ENCODE peak calls at places on chromosomes 11 and 22, in four cellular contexts. L is heart left ventricle, Q is body of pancreas, O is right lobe of liver. G is an unnamed sample.

GRCh38 chr22:48579035-48579914 is 1248.4 kb downstream of the BRD1 start:
- DNase-seq in L (peak), Q (no peak), O (no peak), G (no peak)

GRCh38 chr11:75574698-75575265 is 12.7 kb downstream of the SERPINH1 start:
- DNase-seq in L (no peak), Q (no peak), O (no peak), G (no peak)

GRCh38 chr11:44766112-44766971 is 39.6 kb downstream of the TSPAN18 start:
- DNase-seq in L (peak), Q (peak), O (peak), G (no peak)

GRCh38 chr11:83801799-83802198 is 515.6 kb upstream of the CCDC90B start:
- DNase-seq in L (no peak), Q (no peak), O (no peak), G (no peak)

GRCh38 chr22:30890689-30891442 is 77.7 kb downstream of the MORC2 start:
- DNase-seq in L (no peak), Q (peak), O (peak), G (peak)

GRCh38 chr22:29314537-29315285 is 786 bp downstream of the RASL10A start:
- DNase-seq in L (peak), Q (no peak), O (peak), G (no peak)

GRCh38 chr11:80082386-80082785 is 641.6 kb upstream of the TENM4 start:
- DNase-seq in L (no peak), Q (no peak), O (no peak), G (no peak)

GRCh38 chr11:416757-417621 is 2.2 kb upstream of the SIGIRR start:
- DNase-seq in L (peak), Q (peak), O (no peak), G (peak)

GRCh38 chr22:30238136-30238535 is 8.4 kb downstream of the LIF start:
- DNase-seq in L (no peak), Q (no peak), O (no peak), G (no peak)

GRCh38 chr11:128302425-128303186 is 284.8 kb downstream of the ETS1 start:
- DNase-seq in L (no peak), Q (no peak), O (no peak), G (peak)

GRCh38 chr11:62556102-62556871 is 9.7 kb upstream of the AHNAK start:
- DNase-seq in L (peak), Q (peak), O (no peak), G (peak)

GRCh38 chr11:132022718-132023117 is 652.3 kb downstream of the NTM start:
- DNase-seq in L (no peak), Q (no peak), O (no peak), G (no peak)

GRCh38 chr11:102927624-102927990 is 27.9 kb downstream of the MMP13 start:
- DNase-seq in L (no peak), Q (no peak), O (no peak), G (no peak)

GRCh38 chr22:37231406-37232139 is 12.5 kb downstream of the RAC2 start:
- DNase-seq in L (no peak), Q (no peak), O (no peak), G (peak)

GRCh38 chr11:82864268-82864667 is 36.0 kb downstream of the PRCP start:
- DNase-seq in L (peak), Q (peak), O (peak), G (peak)

GRCh38 chr11:68008381-68009337 is 1.5 kb upstream of the ALDH3B1 start:
- DNase-seq in L (peak), Q (peak), O (peak), G (peak)

GRCh38 chr11:65425105-65425970 is 2.7 kb downstream of the NEAT1 start:
- DNase-seq in L (no peak), Q (peak), O (peak), G (peak)

GRCh38 chr11:17263803-17264202 is 12.7 kb upstream of the NUCB2 start:
- DNase-seq in L (no peak), Q (no peak), O (no peak), G (no peak)

GRCh38 chr22:32622004-32622761 is 147.6 kb downstream of the FBXO7 start:
- DNase-seq in L (peak), Q (no peak), O (no peak), G (no peak)

GRCh38 chr11:86639172-86639571 is 33.2 kb downstream of the ME3 start:
- DNase-seq in L (no peak), Q (no peak), O (no peak), G (no peak)

GRCh38 chr11:17551347-17552040 is 4.4 kb downstream of the OTOG start:
- DNase-seq in L (no peak), Q (no peak), O (no peak), G (no peak)

GRCh38 chr11:63020671-63021255 is 5.1 kb upstream of the SLC22A8 start:
- DNase-seq in L (no peak), Q (no peak), O (no peak), G (no peak)

GRCh38 chr11:126348806-126349582 is 6.5 kb upstream of the ST3GAL4 start:
- DNase-seq in L (peak), Q (no peak), O (no peak), G (no peak)

GRCh38 chr11:69400140-69400539 is 81.3 kb upstream of the LINC01488 start:
- DNase-seq in L (no peak), Q (no peak), O (no peak), G (no peak)

GRCh38 chr22:39170825-39171622 is 18.5 kb upstream of the CBX7 start:
- DNase-seq in L (peak), Q (peak), O (peak), G (peak)

GRCh38 chr11:57180964-57181363 is 789 bp upstream of the LRRC55 start:
- DNase-seq in L (no peak), Q (no peak), O (no peak), G (no peak)

GRCh38 chr11:93906486-93906885 is 56.1 kb upstream of the VSTM5 start:
- DNase-seq in L (no peak), Q (no peak), O (no peak), G (no peak)

DNA sequence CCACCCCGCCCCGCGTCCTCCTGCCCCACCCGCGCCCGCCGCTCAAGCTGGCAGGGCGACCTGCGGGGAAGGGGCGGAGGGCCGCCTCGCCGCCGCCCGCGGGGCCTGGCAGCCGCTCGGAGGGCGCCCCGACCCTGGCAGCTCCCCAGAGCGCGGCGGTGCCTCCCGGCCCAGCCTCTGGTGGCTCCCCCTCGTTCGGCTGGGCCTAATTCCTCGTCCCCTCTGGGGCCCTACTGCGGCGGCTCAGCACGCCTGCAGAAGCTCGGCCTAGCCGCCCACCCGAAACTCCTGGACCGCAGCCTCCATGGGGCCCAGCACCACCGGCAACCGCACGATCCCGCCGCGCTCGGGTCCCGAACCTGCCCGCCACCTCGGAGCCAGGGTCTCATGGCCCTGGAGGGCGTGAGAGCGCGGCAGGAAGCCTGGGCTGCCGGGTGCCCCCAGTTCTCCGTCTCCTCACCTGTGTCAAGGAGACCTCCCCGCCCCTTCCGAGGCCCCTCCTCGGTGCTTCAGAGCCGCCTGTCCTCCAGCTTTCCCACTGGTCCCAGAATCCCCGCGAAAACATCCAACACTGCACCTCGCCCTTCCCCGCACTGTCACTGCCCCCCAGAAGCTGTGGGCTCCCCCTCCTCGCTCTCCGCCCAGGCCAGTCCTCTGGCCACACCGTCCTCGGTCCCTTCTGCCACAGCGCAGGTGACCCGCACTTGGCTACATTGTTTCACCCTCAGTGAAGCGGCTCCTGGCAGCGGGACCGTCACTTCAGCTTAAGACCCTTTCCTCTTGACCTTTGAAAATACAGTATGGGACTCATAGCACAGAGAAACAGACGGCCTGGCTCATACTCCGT is 613 bp upstream of the GSC2 start:
- DNase-seq in L (no peak), Q (no peak), O (no peak), G (no peak)
- TF ChIP-seq POLR2A in L (no peak), Q (no peak), O (no peak), G (no peak)

DNA sequence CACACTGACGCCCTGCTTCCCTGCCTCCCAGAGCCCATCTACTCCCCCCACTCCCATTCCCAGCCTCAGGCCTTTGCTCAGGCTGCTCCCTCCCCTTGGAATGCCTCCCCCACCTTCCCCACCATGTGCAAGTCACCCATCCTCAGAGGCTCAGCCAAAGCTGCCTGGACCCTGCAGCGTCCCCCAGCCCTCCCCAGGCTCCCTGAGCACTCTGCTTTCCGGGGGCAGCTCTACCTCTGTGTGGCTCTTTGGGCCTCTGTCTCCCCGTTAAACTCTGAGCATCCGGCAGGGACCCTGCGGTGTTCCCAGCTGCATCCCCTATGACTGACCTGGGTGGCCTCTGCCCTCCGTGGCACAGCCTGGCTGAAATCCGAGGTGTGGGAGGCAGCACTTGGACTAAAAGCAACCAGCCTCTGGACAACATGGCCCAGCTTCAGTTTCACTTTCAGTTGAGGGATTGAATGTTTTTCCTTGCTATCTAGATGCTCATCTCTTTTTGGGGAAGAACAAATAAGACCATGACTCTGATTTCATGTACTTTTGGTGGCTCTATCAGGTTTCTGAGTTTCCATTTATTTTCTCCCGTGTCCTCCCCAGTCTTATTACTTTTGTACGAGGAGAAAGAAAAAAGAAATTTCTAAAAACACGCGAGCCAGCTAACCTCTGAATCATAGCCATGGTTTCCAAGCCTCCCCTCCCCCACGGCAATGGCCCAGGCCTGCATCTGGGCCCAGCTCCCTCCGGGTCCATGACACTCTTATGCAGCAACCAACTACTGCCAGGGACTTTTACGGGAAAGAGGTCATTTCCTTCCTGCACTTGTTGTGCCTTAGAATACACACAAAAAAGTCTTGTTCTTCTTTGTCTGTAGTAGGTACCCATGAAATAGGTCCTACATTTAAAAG is 3.8 kb downstream of the APOL3 start:
- DNase-seq in L (peak), Q (peak), O (peak), G (peak)
- H3K4me3 ChIP-seq in L (peak), Q (no peak), O (peak), G (peak)

GRCh38 chr11:95089620-95090542 is at the start of gene ENDOD1:
- DNase-seq in L (peak), Q (peak), O (peak), G (peak)
- TF ChIP-seq POLR2A in L (no peak), Q (no peak), O (peak), G (peak)

GRCh38 chr11:76712125-76712524 is 41.6 kb upstream of the LRRC32 start:
- DNase-seq in L (no peak), Q (no peak), O (no peak), G (no peak)

GRCh38 chr11:76706667-76707066 is 36.1 kb upstream of the LRRC32 start:
- DNase-seq in L (no peak), Q (no peak), O (no peak), G (no peak)

GRCh38 chr11:76709756-76710155 is 39.2 kb upstream of the LRRC32 start:
- DNase-seq in L (no peak), Q (no peak), O (no peak), G (no peak)

GRCh38 chr11:76707293-76707825 is 36.8 kb upstream of the LRRC32 start:
- DNase-seq in L (no peak), Q (no peak), O (no peak), G (no peak)

DNA sequence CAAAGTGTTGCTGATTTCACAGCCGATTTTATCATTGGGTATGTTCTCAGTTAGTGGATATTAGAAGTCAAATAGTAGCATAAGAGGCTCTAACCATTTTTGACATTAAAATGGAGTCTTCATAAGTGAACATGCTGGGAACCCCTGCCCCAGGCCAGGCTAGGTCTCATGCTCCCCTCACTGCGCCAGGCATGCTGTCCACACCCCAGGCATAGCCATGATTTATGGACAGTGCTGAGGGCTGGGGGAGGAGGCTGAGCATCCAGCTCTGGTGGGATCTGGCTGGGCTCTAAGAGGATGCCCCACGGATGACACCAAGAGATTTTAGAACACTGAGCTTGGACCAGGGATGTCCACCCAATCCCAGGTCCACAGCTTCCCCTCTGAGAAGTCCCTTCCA is 38.7 kb upstream of the LRRC32 start:
- DNase-seq in L (no peak), Q (no peak), O (no peak), G (no peak)
- H3K4me3 ChIP-seq in L (no peak), Q (no peak), O (no peak), G (no peak)

GRCh38 chr11:101090679-101091270 is 38.8 kb downstream of the PGR start:
- DNase-seq in L (no peak), Q (no peak), O (no peak), G (no peak)
- TF ChIP-seq POLR2A in L (no peak), Q (no peak), O (no peak), G (no peak)

GRCh38 chr22:49973018-49973965 is 12.7 kb downstream of the PIM3 start:
- DNase-seq in L (no peak), Q (no peak), O (no peak), G (no peak)

GRCh38 chr22:49969751-49970527 is 9.4 kb downstream of the PIM3 start:
- DNase-seq in L (peak), Q (peak), O (peak), G (peak)

GRCh38 chr22:49972163-49973017 is 11.8 kb downstream of the PIM3 start:
- DNase-seq in L (peak), Q (peak), O (peak), G (peak)

GRCh38 chr22:49970528-49971231 is 10.1 kb downstream of the PIM3 start:
- DNase-seq in L (peak), Q (peak), O (peak), G (peak)

GRCh38 chr22:49971232-49972162 is 10.9 kb downstream of the PIM3 start:
- DNase-seq in L (peak), Q (peak), O (peak), G (peak)
- H3K4me3 ChIP-seq in L (peak), Q (no peak), O (peak), G (peak)

GRCh38 chr11:77665240-77665965 is 27.8 kb upstream of the CLNS1A start:
- DNase-seq in L (no peak), Q (no peak), O (no peak), G (no peak)
- TF ChIP-seq POLR2A in L (no peak), Q (no peak), O (no peak), G (no peak)